ENCODE peak calls at places on chromosomes 13 and 19, in ten cellular contexts. Y is hippocampal formation; F is cardiac fibroblast; J is HuH-7.5; X is amniotic stem cell; R is left cardiac atrium; K is activated T-helper 1 cell treated with anti-CD3 and anti-CD28 coated beads, Interleukin-12 subunit alpha, Interleukin-12 subunit beta, Interleukin-2, Interleukin-4 antibody, amounts not matched to agents 30 ng/mL and 10 ng/mL and 1 ng/mL, durations not matched to agents 14 hours and 24 hours and 36 hours; V is psoas muscle; U is stimulated activated CD8-positive, alpha-beta memory T cell treated with anti-CD3 and anti-CD28 coated beads, Interleukin-4, amount 100 ng/mL, for 1 hour; M is midbrain. C is an unnamed sample.

GRCh38 chr13:94610475-94610874 is 8.8 kb downstream of the GPR180 start:
- DNase-seq in Y (no peak), F (no peak), J (no peak), X (no peak), R (no peak), K (no peak), V (no peak), U (no peak), M (no peak), C (no peak)

GRCh38 chr19:501646-502045 is 5.4 kb downstream of the MADCAM1 start:
- DNase-seq in Y (no peak), F (no peak), J (no peak), X (no peak), R (no peak), K (no peak), V (peak), U (no peak), M (no peak), C (no peak)

GRCh38 chr19:41641879-41642485 is 15.1 kb upstream of the CEACAM4 start:
- DNase-seq in Y (peak), F (peak), J (peak), X (peak), R (peak), K (peak), V (no peak), U (peak), M (peak), C (peak)

GRCh38 chr13:29402168-29402621 is 193.3 kb downstream of the SLC7A1 start:
- DNase-seq in Y (no peak), F (peak), J (no peak), X (no peak), R (no peak), K (no peak), V (no peak), U (no peak), M (no peak), C (peak)

GRCh38 chr13:24097667-24098066 is 62.9 kb upstream of the SPATA13 start:
- DNase-seq in Y (no peak), F (no peak), J (no peak), X (no peak), R (no peak), K (peak), V (no peak), U (no peak), M (no peak), C (no peak)

GRCh38 chr19:42184401-42184861 is 33.0 kb downstream of the DEDD2 start:
- DNase-seq in Y (peak), F (peak), J (peak), X (peak), R (peak), K (peak), V (peak), U (peak), M (peak), C (peak)

GRCh38 chr19:15863272-15863671 is 34.6 kb downstream of the CYP4F2 start:
- DNase-seq in Y (no peak), F (no peak), J (no peak), X (no peak), R (no peak), K (no peak), V (no peak), U (no peak), M (no peak), C (no peak)

GRCh38 chr19:33152178-33152577 is 20.3 kb downstream of the WDR88 start:
- DNase-seq in Y (no peak), F (peak), J (no peak), X (no peak), R (no peak), K (no peak), V (no peak), U (no peak), M (no peak), C (no peak)

GRCh38 chr19:15244106-15244803 is 12.0 kb upstream of the EPHX3 start:
- DNase-seq in Y (no peak), F (no peak), J (no peak), X (no peak), R (no peak), K (no peak), V (no peak), U (no peak), M (no peak), C (no peak)

C was measured in astrocyte of the spinal cord.